ENCODE peak calls at places on chromosomes 2 and 18, in four cellular contexts. E is neural progenitor cell, A is HCT116, M is choroid plexus epithelial cell. U is an unnamed sample.

GRCh38 chr2:88754585-88755305 is 63.3 kb downstream of the RPIA start:
- DNase-seq in A (no peak), E (no peak), M (no peak), U (no peak)

GRCh38 chr2:85954918-85955420 is 66.2 kb upstream of the ST3GAL5 start:
- DNase-seq in E (no peak), M (no peak), A (no peak), U (no peak)

GRCh38 chr18:3688682-3689081 is 238.7 kb downstream of the TGIF1 start:
- DNase-seq in A (no peak), M (peak), E (peak), U (peak)

GRCh38 chr18:36298113-36298701 is 694 bp downstream of the FHOD3 start:
- DNase-seq in M (no peak), A (no peak), E (peak), U (no peak)

GRCh38 chr2:6067806-6068205 is 375.6 kb downstream of the SOX11 start:
- DNase-seq in E (no peak), A (no peak), M (no peak), U (no peak)

GRCh38 chr2:53475320-53475719 is 292.3 kb upstream of the CHAC2 start:
- DNase-seq in M (peak), E (no peak), A (peak), U (peak)

GRCh38 chr2:26607698-26608097 is 33.5 kb downstream of the CIB4 start:
- DNase-seq in A (no peak), E (no peak), M (no peak), U (no peak)

GRCh38 chr18:21109936-21110666 is 1.5 kb downstream of the ROCK1 start:
- DNase-seq in E (no peak), A (no peak), M (no peak), U (peak)

GRCh38 chr2:63000801-63001200 is 49.8 kb upstream of the OTX1 start:
- DNase-seq in E (no peak), M (peak), A (no peak), U (peak)

GRCh38 chr2:239309398-239310245 is 91.2 kb downstream of the HDAC4 start:
- DNase-seq in M (no peak), A (no peak), E (no peak), U (no peak)

GRCh38 chr2:138059967-138060635 is 95.8 kb downstream of the HNMT start:
- DNase-seq in A (no peak), M (peak), E (no peak), U (peak)

GRCh38 chr2:65663831-65664407 is 231.5 kb upstream of the SPRED2 start:
- DNase-seq in M (no peak), E (no peak), A (no peak), U (peak)

GRCh38 chr18:72091369-72091768 is 452.8 kb downstream of the CBLN2 start:
- DNase-seq in M (no peak), E (no peak), A (no peak), U (no peak)

GRCh38 chr2:70362661-70363060 is 60.8 kb upstream of the FAM136A start:
- DNase-seq in E (no peak), M (no peak), A (no peak), U (no peak)

GRCh38 chr2:42726680-42727079 is 37.3 kb downstream of the OXER1 start:
- DNase-seq in E (no peak), M (no peak), A (no peak), U (no peak)

GRCh38 chr2:191020742-191021381 is 6.9 kb upstream of the STAT1 start:
- DNase-seq in M (peak), A (no peak), E (no peak), U (peak)

GRCh38 chr18:65608471-65608870 is 142.3 kb upstream of the CDH7 start:
- DNase-seq in M (no peak), A (no peak), E (no peak), U (no peak)

GRCh38 chr18:45169610-45170009 is 445.7 kb upstream of the SLC14A2 start:
- DNase-seq in M (peak), E (no peak), A (no peak), U (peak)
- TF ChIP-seq CTCF in M (peak), E (no peak), A (no peak), U (peak)

GRCh38 chr2:11683486-11683885 is 13.5 kb upstream of the NTSR2 start:
- DNase-seq in A (no peak), M (no peak), E (peak), U (peak)
- TF ChIP-seq CTCF in A (no peak), M (no peak), E (no peak), U (no peak)

GRCh38 chr18:58558514-58558913 is 70.4 kb downstream of the ALPK2 start:
- DNase-seq in A (no peak), M (no peak), E (no peak), U (no peak)
- TF ChIP-seq CTCF in A (no peak), M (no peak), E (no peak), U (peak)

GRCh38 chr2:120947327-120947726 is 211.7 kb downstream of the GLI2 start:
- DNase-seq in A (no peak), M (no peak), E (no peak), U (no peak)

GRCh38 chr2:120948662-120949011 is 213.0 kb downstream of the GLI2 start:
- DNase-seq in M (no peak), E (no peak), A (no peak), U (no peak)

GRCh38 chr2:120947982-120948661 is 212.5 kb downstream of the GLI2 start:
- DNase-seq in E (no peak), M (no peak), A (no peak), U (no peak)

GRCh38 chr2:120949957-120950590 is 214.4 kb downstream of the GLI2 start:
- DNase-seq in A (no peak), E (no peak), M (no peak), U (no peak)

GRCh38 chr2:120949027-120949956 is 213.6 kb downstream of the GLI2 start:
- DNase-seq in A (no peak), E (no peak), M (no peak), U (no peak)
- TF ChIP-seq CTCF in A (peak), E (peak), M (peak), U (peak)

DNA sequence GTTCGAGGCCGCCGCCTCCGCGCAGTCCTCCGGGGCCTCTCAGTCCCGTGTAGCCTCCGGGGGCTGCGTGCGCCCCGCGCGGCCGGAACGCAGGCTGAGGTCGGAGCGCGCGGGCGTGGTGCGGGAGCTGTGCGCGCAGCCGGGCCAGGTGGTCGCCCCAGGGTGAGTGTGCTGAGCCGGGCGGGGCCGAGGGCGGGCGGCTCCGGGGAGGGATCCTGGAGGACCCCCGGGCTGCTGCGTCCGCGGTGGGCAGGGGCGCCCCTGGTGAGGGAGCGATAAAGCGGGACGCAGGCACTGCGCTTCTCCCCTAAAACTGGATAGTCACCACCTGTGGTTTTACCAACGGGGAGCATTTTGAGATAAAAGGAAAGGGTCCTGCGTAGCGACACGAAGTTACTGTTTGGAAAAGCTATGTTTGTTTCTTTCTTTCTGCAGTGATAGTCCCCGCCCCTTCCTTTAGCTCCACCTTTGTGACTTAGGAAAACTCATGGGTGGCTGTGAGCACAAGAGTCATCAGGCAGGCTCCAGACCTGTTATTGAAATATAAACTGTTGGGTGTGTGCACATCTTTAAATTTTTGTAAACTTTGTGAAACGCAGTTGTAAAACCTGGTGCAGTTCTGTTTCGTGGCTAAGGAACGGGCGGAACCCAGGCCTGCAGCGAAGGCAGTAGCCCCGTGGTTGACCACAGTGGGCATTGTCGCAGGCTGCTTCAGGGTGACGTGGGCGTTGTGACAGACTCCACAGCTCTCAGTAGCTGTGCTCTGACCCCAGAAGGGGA is 687 bp downstream of the CTDP1 start:
- DNase-seq in A (no peak), E (peak), M (peak), U (peak)
- TF ChIP-seq CTCF in A (no peak), E (peak), M (peak), U (no peak)

DNA sequence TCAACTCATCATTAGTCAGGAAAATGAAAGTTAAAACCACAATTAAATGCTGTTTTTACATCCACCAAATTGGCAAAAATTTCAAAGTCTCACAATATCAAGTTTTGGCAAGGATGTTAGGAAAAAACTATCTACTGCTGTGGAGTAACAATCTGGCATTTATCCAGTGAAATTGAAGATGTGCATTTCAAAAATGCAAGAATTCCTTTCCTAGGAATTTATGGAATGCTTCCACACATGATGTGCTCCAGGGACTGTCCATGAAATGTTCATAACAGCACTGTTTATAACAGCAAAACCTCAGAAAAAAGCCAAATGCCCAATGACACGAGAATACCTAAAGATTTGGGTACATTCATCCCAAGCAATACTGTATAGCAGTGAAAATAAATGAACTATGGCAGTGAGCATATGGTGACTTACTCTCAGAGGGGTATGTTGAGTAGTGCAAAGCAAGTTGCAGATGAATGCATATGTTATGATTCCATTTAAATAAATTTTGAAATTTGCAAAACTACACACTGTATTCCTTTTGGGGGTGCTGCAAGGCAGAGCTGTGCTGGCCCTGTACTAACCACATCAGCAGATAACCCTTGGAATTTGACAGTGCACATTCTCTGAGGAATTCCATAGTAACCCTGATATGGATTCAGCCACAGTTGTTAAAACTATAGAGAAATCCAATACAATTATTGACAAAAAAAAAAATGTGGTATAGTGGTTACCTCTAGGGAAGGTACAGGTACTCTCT is 41.3 kb upstream of the GYPC start:
- DNase-seq in M (peak), A (no peak), E (no peak), U (peak)
- TF ChIP-seq CTCF in M (peak), A (no peak), E (no peak), U (no peak)

GRCh38 chr2:109222825-109223471 is 93.9 kb downstream of the SH3RF3 start:
- DNase-seq in M (no peak), A (no peak), E (peak), U (no peak)
- TF ChIP-seq CTCF in M (peak), A (no peak), E (peak), U (no peak)

GRCh38 chr2:215970425-215970824 is 42.9 kb downstream of the MREG start:
- DNase-seq in E (no peak), M (peak), A (no peak), U (peak)

GRCh38 chr2:215973111-215973792 is 40.1 kb downstream of the MREG start:
- DNase-seq in A (no peak), E (no peak), M (no peak), U (no peak)

GRCh38 chr2:215971671-215972070 is 41.7 kb downstream of the MREG start:
- DNase-seq in M (no peak), E (no peak), A (no peak), U (no peak)

GRCh38 chr2:215973954-215974699 is 39.2 kb downstream of the MREG start:
- DNase-seq in M (peak), E (no peak), A (no peak), U (peak)

DNA sequence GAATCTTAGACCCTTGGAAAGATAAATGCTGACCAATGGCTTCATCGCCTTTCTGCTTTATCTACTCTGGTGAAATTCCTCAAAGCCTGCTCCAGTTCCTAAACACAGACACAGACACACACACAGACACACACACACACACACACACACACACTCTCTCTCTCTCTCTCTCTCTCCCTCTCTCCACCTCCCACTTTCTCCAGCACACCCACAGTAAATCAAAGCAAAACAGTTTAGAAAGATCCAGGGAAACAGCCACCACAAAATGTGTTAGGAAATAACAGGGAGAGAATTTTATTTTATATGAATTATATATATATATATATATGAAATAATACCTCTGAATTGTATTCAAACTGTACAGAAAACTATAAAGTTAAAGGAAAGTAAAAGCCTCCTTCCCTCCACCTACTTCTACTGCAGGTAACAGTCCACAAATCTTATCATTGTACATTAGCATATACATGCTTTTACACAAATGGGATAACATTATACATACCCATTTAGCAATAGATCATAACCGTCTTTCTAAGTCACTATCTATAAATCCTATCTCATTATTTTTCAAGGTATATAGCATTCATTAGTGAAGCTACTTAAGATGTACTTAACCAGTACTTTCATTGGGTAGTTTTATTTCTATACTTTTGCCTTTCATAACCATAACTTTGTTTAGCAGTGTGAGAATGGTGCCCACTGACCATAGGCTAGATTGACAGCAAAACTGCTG is 38.5 kb downstream of the MREG start:
- DNase-seq in M (peak), A (no peak), E (no peak), U (no peak)
- TF ChIP-seq CTCF in M (no peak), A (no peak), E (no peak), U (no peak)

GRCh38 chr2:2101924-2102323 is 229.2 kb downstream of the MYT1L start:
- DNase-seq in A (no peak), M (peak), E (peak), U (peak)
- TF ChIP-seq CTCF in A (no peak), M (peak), E (peak), U (no peak)